ENCODE peak calls at places on chromosomes 4 and X, in eight cellular contexts. Q is fibroblast of pulmonary artery; U is epithelial cell of esophagus; Z is heart left ventricle; X is HepG2; O is CD8-positive, alpha-beta T cell; E is mammary epithelial cell; T is left ventricle myocardium inferior. H is an unnamed sample.

GRCh38 chr4:112504807-112505206 is 11.2 kb downstream of the NEUROG2 start:
- DNase-seq in U (no peak), Z (no peak), Q (no peak), X (no peak), E (no peak), T (no peak), O (no peak), H (no peak)

GRCh38 chr4:74675673-74676279 is 118.5 kb downstream of the BTC start:
- DNase-seq in Q (peak), E (peak), X (peak), T (no peak), Z (no peak), O (no peak), U (peak), H (peak)

GRCh38 chr4:11623726-11624037 is 195.0 kb upstream of the HS3ST1 start:
- DNase-seq in X (no peak), O (no peak), U (peak), E (peak), Q (peak), Z (peak), T (peak), H (peak)

GRCh38 chr4:105495667-105496066 is 21.8 kb upstream of the PPA2 start:
- DNase-seq in X (no peak), T (no peak), Z (no peak), E (peak), Q (no peak), U (no peak), O (no peak), H (no peak)

GRCh38 chrX:47194388-47194787 is 759 bp downstream of the UBA1 start:
- DNase-seq in O (no peak), E (no peak), Q (no peak), T (no peak), Z (no peak), U (no peak), X (no peak), H (no peak)

GRCh38 chrX:31929366-31929765 is 857.5 kb upstream of the FTHL17 start:
- DNase-seq in Q (no peak), E (no peak), Z (no peak), X (no peak), O (no peak), T (no peak), U (no peak), H (no peak)

GRCh38 chr4:114780205-114780604 is 181.6 kb downstream of the UGT8 start:
- DNase-seq in U (peak), Q (peak), E (no peak), T (no peak), O (no peak), Z (no peak), X (peak), H (peak)

GRCh38 chr4:68259191-68259590 is 13.7 kb upstream of the TMPRSS11B start:
- DNase-seq in O (no peak), E (peak), Z (no peak), U (peak), Q (no peak), T (no peak), X (no peak), H (no peak)

GRCh38 chrX:134246282-134246681 is 9.3 kb downstream of the CCDC160 start:
- DNase-seq in O (no peak), Q (no peak), X (no peak), U (no peak), E (no peak), Z (no peak), T (no peak), H (peak)

GRCh38 chr4:155694100-155694785 is 27.6 kb downstream of the GUCY1A1 start:
- DNase-seq in O (no peak), U (no peak), Z (no peak), T (no peak), Q (no peak), X (no peak), E (no peak), H (no peak)

GRCh38 chrX:44068043-44068442 is 94.9 kb upstream of the NDP start:
- DNase-seq in U (peak), Q (no peak), E (peak), T (no peak), X (no peak), O (no peak), Z (no peak), H (no peak)

GRCh38 chr4:152771736-152772533 is 7.6 kb downstream of the TIGD4 start:
- DNase-seq in T (no peak), Q (no peak), X (no peak), O (no peak), Z (no peak), E (no peak), U (no peak), H (no peak)

GRCh38 chrX:51694254-51694653 is 11.6 kb upstream of the CENPVL2 start:
- DNase-seq in Q (no peak), O (no peak), U (no peak), E (no peak), T (no peak), Z (no peak), X (no peak), H (no peak)

GRCh38 chr4:3690576-3691152 is 75.5 kb upstream of the ADRA2C start:
- DNase-seq in Z (no peak), E (no peak), U (no peak), O (no peak), Q (no peak), X (no peak), T (no peak), H (no peak)

GRCh38 chrX:151982217-151982616 is 7.7 kb upstream of the GABRE start:
- DNase-seq in O (no peak), U (peak), T (no peak), X (peak), Q (peak), Z (no peak), E (peak), H (peak)

GRCh38 chrX:13190051-13190450 is 129.8 kb downstream of the ATXN3L start:
- DNase-seq in T (no peak), Z (no peak), X (no peak), U (no peak), E (no peak), Q (no peak), O (no peak), H (no peak)

GRCh38 chr4:42396361-42397255 is 680 bp upstream of the SHISA3 start:
- DNase-seq in E (no peak), X (no peak), O (no peak), U (no peak), T (no peak), Z (no peak), Q (peak), H (no peak)

GRCh38 chr4:184115399-184115798 is 102.3 kb downstream of the ENPP6 start:
- DNase-seq in Q (no peak), T (no peak), X (no peak), U (no peak), E (no peak), Z (no peak), O (no peak), H (no peak)

GRCh38 chr4:79552311-79552710 is 144.3 kb upstream of the GK2 start:
- DNase-seq in O (no peak), Z (no peak), Q (no peak), E (no peak), X (no peak), U (no peak), T (no peak), H (no peak)

GRCh38 chr4:87901426-87901825 is 68.7 kb downstream of the MEPE start:
- DNase-seq in T (no peak), O (no peak), Z (no peak), U (no peak), E (no peak), X (no peak), Q (no peak), H (no peak)

DNA sequence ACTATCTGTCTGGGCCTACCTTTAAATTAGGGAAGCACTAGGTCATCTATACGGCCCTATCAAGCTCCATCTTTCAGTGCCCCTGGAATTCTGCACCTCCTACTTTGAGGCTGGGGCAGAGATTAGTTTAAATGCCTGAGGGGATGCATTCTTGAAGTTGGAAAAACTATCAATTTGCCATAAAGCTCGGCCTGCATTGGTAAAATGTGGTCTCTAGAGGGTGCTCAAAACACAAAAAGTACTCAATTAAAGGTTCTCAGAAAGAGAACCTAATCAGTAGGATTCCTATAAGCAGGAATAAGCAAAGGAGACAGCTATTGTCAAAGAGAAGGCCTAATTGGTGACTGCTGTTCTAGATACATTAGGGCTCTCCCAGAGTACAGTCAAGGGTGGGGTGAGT is 111.7 kb downstream of the AMER1 start:
- DNase-seq in O (no peak), Z (no peak), Q (peak), T (no peak), E (no peak), X (no peak), U (peak), H (peak)
- TF ChIP-seq CTCF in O (no peak), Z (peak), Q (peak), T (peak), E (peak), X (peak), U (peak), H (peak)

DNA sequence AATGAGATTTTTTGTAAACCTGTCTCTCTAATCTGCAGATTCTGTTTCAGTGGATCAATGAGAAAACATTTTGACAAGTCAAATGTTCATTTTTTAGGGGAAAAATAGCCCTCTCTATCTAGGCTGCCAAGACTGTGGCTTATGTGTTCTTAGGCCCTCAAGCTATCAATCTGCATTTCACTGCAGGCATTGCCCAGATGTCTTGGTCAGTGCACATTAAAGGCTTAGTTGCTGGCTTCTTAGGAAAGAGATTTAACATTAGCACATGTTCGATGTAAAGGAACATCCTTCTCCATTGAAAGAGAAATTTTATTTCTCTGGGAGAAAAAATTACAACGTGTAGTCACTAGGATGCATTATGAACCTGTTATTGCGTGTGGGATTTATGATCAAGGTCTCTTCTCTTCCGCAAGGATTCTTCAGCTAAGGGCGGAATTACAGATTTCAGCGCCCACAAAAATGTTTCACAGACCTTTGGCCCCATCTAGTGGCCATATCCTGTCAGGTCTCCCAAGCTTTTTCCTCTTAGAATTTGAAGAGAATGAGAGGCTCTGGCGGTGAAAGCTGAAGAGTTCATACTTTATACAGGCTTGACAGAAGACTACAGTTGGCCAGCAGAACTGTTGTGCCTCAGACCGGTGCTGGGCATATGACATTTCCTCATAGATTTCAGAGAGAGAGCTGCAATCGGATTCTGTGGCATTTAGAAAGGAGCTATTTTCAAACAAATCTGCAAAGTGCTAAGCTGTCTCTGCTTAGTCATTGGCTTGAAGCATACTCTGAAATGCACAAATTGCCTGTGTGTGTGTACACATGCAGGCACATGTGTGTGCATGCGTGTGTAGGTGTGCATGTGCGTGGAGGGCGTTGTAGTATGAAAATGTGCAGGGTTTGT is 144.6 kb upstream of the NOCT start:
- DNase-seq in O (peak), X (peak), Z (peak), Q (peak), U (peak), E (peak), T (peak), H (peak)
- TF ChIP-seq CTCF in O (peak), X (peak), Z (peak), Q (peak), U (peak), E (peak), T (peak), H (peak)

GRCh38 chrX:112867570-112867969 is 26.9 kb upstream of the AMOT start:
- DNase-seq in E (peak), Q (no peak), Z (no peak), U (no peak), X (no peak), O (no peak), T (no peak), H (no peak)
- TF ChIP-seq CTCF in E (no peak), Q (no peak), Z (no peak), U (peak), X (no peak), O (no peak), T (no peak), H (no peak)

GRCh38 chr4:931194-931959 is 739 bp downstream of the GAK start:
- DNase-seq in T (no peak), O (no peak), X (peak), Z (peak), E (peak), Q (peak), U (peak), H (peak)
- TF ChIP-seq CTCF in T (no peak), O (no peak), X (no peak), Z (no peak), E (no peak), Q (no peak), U (no peak), H (no peak)

GRCh38 chr4:149897784-149898183 is 82.1 kb upstream of the IQCM start:
- DNase-seq in Q (peak), E (peak), O (no peak), X (no peak), T (no peak), Z (no peak), U (peak), H (peak)
- TF ChIP-seq CTCF in Q (peak), E (peak), O (no peak), X (peak), T (peak), Z (peak), U (peak), H (no peak)

DNA sequence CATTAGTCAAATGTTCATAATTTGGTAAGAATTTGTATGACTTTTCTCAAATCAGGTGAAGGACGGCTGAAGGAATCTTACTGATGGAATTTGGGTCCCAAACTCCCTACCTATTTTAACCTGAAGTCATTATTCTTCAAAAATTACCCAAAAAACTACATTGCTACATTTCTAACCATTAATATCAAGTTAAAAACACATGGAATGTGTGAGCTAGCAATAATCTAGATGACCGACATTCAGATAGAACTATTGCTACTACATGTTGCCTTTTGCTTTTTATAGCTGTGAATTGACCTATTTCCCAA is 25.3 kb upstream of the WWC2 start:
- DNase-seq in Q (no peak), O (no peak), T (no peak), U (no peak), E (no peak), X (no peak), Z (no peak), H (no peak)
- TF ChIP-seq CTCF in Q (no peak), O (no peak), T (no peak), U (no peak), E (no peak), X (no peak), Z (no peak), H (no peak)

GRCh38 chr4:98748609-98749008 is 90.2 kb upstream of the TSPAN5 start:
- DNase-seq in X (no peak), U (no peak), Q (no peak), Z (no peak), E (no peak), O (no peak), T (no peak), H (no peak)
- TF ChIP-seq CTCF in X (no peak), U (no peak), Q (no peak), Z (no peak), E (no peak), O (no peak), T (no peak), H (no peak)

DNA sequence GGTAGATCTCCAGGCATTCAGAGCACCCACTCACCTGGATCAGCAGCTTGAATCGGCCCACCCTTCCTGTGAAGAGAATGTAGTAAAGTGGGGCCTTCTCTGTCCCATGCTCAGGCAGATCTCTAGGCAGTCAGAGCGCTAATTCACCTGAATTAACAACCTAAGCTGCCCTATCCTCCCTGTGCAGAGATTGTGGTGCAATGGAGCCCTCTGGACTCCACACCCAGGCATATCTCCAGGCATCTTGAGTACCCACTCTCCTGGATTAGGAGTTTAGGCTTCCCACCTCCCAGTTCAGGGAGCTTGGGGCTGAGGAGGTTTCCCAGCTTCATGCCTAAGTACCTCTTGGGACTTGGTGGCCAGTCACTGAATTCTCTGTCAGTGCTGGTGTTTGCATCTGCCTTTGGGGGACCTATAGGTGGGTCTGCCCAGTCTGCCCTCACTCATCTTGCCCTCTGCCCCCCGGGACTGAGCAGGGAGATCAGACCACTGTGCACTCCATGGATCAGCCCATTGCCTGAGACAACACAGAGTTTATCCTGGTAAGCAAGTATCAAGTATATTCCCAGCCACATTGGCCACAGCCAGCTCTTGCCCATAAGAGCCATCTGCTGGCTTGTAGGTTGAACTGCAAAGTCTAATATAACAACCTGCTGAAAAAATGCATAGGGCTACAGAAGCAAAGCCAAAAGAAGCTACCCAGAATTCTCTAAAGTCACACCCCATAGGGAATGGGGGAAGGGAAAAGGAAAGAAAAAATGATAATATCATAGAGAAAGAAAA is 372.9 kb downstream of the KLHL13 start:
- DNase-seq in O (no peak), T (no peak), Z (no peak), Q (no peak), X (peak), U (peak), E (peak), H (peak)
- TF ChIP-seq CTCF in O (no peak), T (peak), Z (peak), Q (no peak), X (peak), U (peak), E (peak), H (peak)

GRCh38 chr4:876780-877179 is 50.9 kb upstream of the CPLX1 start:
- DNase-seq in X (no peak), T (no peak), E (no peak), O (peak), Z (no peak), U (no peak), Q (no peak), H (peak)
- TF ChIP-seq CTCF in X (peak), T (no peak), E (no peak), O (no peak), Z (no peak), U (no peak), Q (peak), H (peak)

GRCh38 chr4:123125477-123125876 is 203.1 kb upstream of the NUDT6 start:
- DNase-seq in U (no peak), X (no peak), T (no peak), O (no peak), Z (no peak), Q (no peak), E (no peak), H (no peak)

GRCh38 chr4:123116412-123116811 is 194.0 kb upstream of the NUDT6 start:
- DNase-seq in Q (peak), E (peak), O (no peak), X (peak), T (no peak), U (no peak), Z (no peak), H (no peak)

GRCh38 chr4:123120473-123120872 is 198.1 kb upstream of the NUDT6 start:
- DNase-seq in T (no peak), O (no peak), U (peak), Z (no peak), X (no peak), E (peak), Q (peak), H (no peak)

GRCh38 chr4:123127218-123127617 is 204.8 kb upstream of the NUDT6 start:
- DNase-seq in T (no peak), U (peak), O (no peak), X (no peak), Z (no peak), E (peak), Q (peak), H (peak)

GRCh38 chr4:123121241-123121907 is 199.0 kb upstream of the NUDT6 start:
- DNase-seq in T (no peak), O (no peak), Z (no peak), Q (peak), E (peak), X (peak), U (peak), H (no peak)
- TF ChIP-seq CTCF in T (no peak), O (no peak), Z (no peak), Q (no peak), E (no peak), X (no peak), U (no peak), H (no peak)

H was measured in NB4.